ENCODE peak calls at places on chromosome 4, in four cellular contexts. R is HS-27A; G is stimulated activated CD4-positive, alpha-beta T cell treated with anti-CD3 and anti-CD28 coated beads, Interleukin-15, amount 100 ng/mL, for 1 hour; E is cerebellar cortex. J is an unnamed sample.

GRCh38 chr4:156243015-156243414 is 289.3 kb upstream of the CTSO start:
- DNase-seq in G (no peak), E (no peak), R (no peak), J (no peak)

GRCh38 chr4:143362392-143363046 is 25.8 kb downstream of the GAB1 start:
- DNase-seq in E (no peak), G (no peak), R (no peak), J (no peak)

GRCh38 chr4:146049802-146050201 is 111.2 kb upstream of the ZNF827 start:
- DNase-seq in G (no peak), R (no peak), E (no peak), J (no peak)

GRCh38 chr4:154807042-154807630 is 26.1 kb downstream of the RBM46 start:
- DNase-seq in G (no peak), E (peak), R (peak), J (no peak)

GRCh38 chr4:176800891-176801534 is 8.3 kb upstream of the VEGFC start:
- DNase-seq in R (no peak), G (no peak), E (no peak), J (no peak)

GRCh38 chr4:20178902-20179576 is 72.7 kb upstream of the SLIT2 start:
- DNase-seq in E (no peak), R (no peak), G (no peak), J (no peak)

GRCh38 chr4:48315728-48316630 is 25.4 kb upstream of the SLAIN2 start:
- DNase-seq in E (peak), G (no peak), R (no peak), J (no peak)

GRCh38 chr4:10186228-10187214 is 69.9 kb upstream of the WDR1 start:
- DNase-seq in R (no peak), E (no peak), G (no peak), J (no peak)

GRCh38 chr4:18100657-18101056 is 79.1 kb upstream of the LCORL start:
- DNase-seq in G (no peak), R (no peak), E (no peak), J (no peak)

GRCh38 chr4:10715696-10716095 is 31.1 kb upstream of the CLNK start:
- DNase-seq in E (no peak), R (no peak), G (no peak), J (no peak)

GRCh38 chr4:107564326-107564725 is 155.7 kb downstream of the PAPSS1 start:
- DNase-seq in R (no peak), G (no peak), E (no peak), J (no peak)

GRCh38 chr4:140645614-140646412 is 77.1 kb upstream of the UCP1 start:
- DNase-seq in G (no peak), R (no peak), E (peak), J (no peak)

GRCh38 chr4:23241408-23241807 is 548.7 kb downstream of the GBA3 start:
- DNase-seq in G (no peak), R (no peak), E (no peak), J (no peak)

GRCh38 chr4:3775011-3775410 is 8.8 kb downstream of the ADRA2C start:
- DNase-seq in G (no peak), R (no peak), E (no peak), J (no peak)

GRCh38 chr4:49516796-49517195 is 530.7 kb downstream of the CWH43 start:
- DNase-seq in G (no peak), E (no peak), R (no peak), J (no peak)

GRCh38 chr4:85722401-85722800 is 247.5 kb downstream of the ARHGAP24 start:
- DNase-seq in R (no peak), G (no peak), E (no peak), J (no peak)

GRCh38 chr4:6892190-6892908 is 17.3 kb upstream of the TBC1D14 start:
- DNase-seq in G (no peak), R (no peak), E (no peak), J (no peak)

J was measured in central memory CD8-positive, alpha-beta T cell.